ENCODE peak calls at places on chromosomes 13 and 19, in six cellular contexts. I, T, J, P, G and C are unnamed samples.

GRCh38 chr13:23671902-23672301 is 101.7 kb downstream of the TNFRSF19 start:
- DNase-seq in I (no peak), T (no peak), P (no peak), G (no peak), J (no peak), C (no peak)

GRCh38 chr19:29840066-29840950 is 28.5 kb downstream of the CCNE1 start:
- DNase-seq in G (no peak), P (no peak), I (no peak), T (no peak), J (no peak), C (no peak)

GRCh38 chr19:55173717-55174409 is 6.2 kb downstream of the SYT5 start:
- DNase-seq in J (no peak), I (peak; percentile 51), T (no peak), G (peak; percentile 45), P (peak; percentile 60), C (peak; percentile 88)

GRCh38 chr13:109665781-109666249 is 120.6 kb downstream of the IRS2 start:
- DNase-seq in T (no peak), J (no peak), P (no peak), G (no peak), I (no peak), C (no peak)

GRCh38 chr13:113921763-113922162 is 52.1 kb downstream of the C13orf46 start:
- DNase-seq in G (no peak), T (no peak), I (no peak), J (no peak), P (no peak), C (no peak)

GRCh38 chr19:46355991-46356669 is 9.2 kb downstream of the PPP5C start:
- DNase-seq in T (no peak), J (no peak), P (no peak), I (no peak), G (no peak), C (no peak)

GRCh38 chr13:100738176-100738855 is 63.7 kb upstream of the TMTC4 start:
- DNase-seq in P (no peak), G (no peak), T (no peak), I (no peak), J (no peak), C (no peak)

GRCh38 chr13:22064854-22065646 is 394.2 kb downstream of the FGF9 start:
- DNase-seq in P (no peak), T (no peak), G (no peak), I (no peak), J (no peak), C (no peak)

GRCh38 chr19:30085394-30085793 is 143.4 kb downstream of the URI1 start:
- DNase-seq in J (no peak), G (no peak), I (no peak), P (no peak), T (no peak), C (no peak)

GRCh38 chr19:43743059-43743458 is 11.7 kb downstream of the SMG9 start:
- DNase-seq in P (no peak), J (no peak), T (no peak), G (no peak), I (no peak), C (no peak)

GRCh38 chr19:58296086-58296485 is 9.1 kb upstream of the ERVK3-1 start:
- DNase-seq in I (no peak), J (no peak), G (no peak), T (no peak), P (no peak), C (no peak)

GRCh38 chr19:10109528-10109927 is 2.0 kb upstream of the P2RY11 start:
- DNase-seq in I (no peak), T (no peak), G (no peak), P (no peak), J (no peak), C (no peak)

GRCh38 chr13:107977175-107977574 is 238.2 kb downstream of the LIG4 start:
- DNase-seq in G (no peak), T (no peak), I (peak; percentile 89), J (no peak), P (no peak), C (no peak)

GRCh38 chr13:42076309-42076713 is 27.9 kb downstream of the DGKH start:
- DNase-seq in G (no peak), I (no peak), J (no peak), P (no peak), T (no peak), C (no peak)

GRCh38 chr19:7401694-7402093 is 53.0 kb downstream of the ARHGEF18 start:
- DNase-seq in I (no peak), G (no peak), J (no peak), T (no peak), P (no peak), C (no peak)